ENCODE peak calls at places on chromosomes 12 and 14, in eight cellular contexts. E is lung; K is mammary epithelial cell; D is CD4-positive, alpha-beta memory T cell; H is aorta; S is cardiac muscle cell; A is AG04450; N is upper lobe of right lung. W is an unnamed sample.

GRCh38 chr14:61525293-61526011 is 169.9 kb upstream of the HIF1A start:
- DNase-seq in N (peak; percentile 73), H (peak; percentile 84), S (no peak), E (peak; percentile 69), A (no peak), D (peak; percentile 34), K (peak; percentile 100), W (peak; percentile 53)

GRCh38 chr12:118964988-118965387 is 16.4 kb upstream of the SRRM4 start:
- DNase-seq in K (no peak), H (no peak), A (no peak), D (no peak), N (no peak), E (no peak), S (no peak), W (no peak)

GRCh38 chr12:132546647-132547046 is 56.7 kb downstream of the FBRSL1 start:
- DNase-seq in D (no peak), K (no peak), S (no peak), H (no peak), A (no peak), E (no peak), N (no peak), W (no peak)

GRCh38 chr14:64757601-64758000 is 53.4 kb downstream of the PLEKHG3 start:
- DNase-seq in A (no peak), H (peak; percentile 59), N (no peak), S (no peak), K (no peak), E (no peak), D (no peak), W (no peak)

GRCh38 chr14:71651228-71651627 is 281.0 kb upstream of the RGS6 start:
- DNase-seq in E (no peak), H (no peak), S (no peak), N (no peak), A (peak; percentile 72), D (no peak), K (peak; percentile 72), W (no peak)

GRCh38 chr12:14567311-14568195 is at the start of gene PLBD1:
- DNase-seq in K (peak; percentile 27), S (peak; percentile 46), H (peak; percentile 88), N (peak; percentile 91), D (no peak), A (no peak), E (peak; percentile 82), W (no peak)

GRCh38 chr14:106166650-106167204 is 640.3 kb downstream of the TMEM121 start:
- DNase-seq in N (no peak), A (no peak), E (no peak), D (no peak), S (no peak), K (no peak), H (no peak), W (no peak)

GRCh38 chr14:30015471-30015870 is 87.8 kb upstream of the PRKD1 start:
- DNase-seq in E (no peak), D (no peak), N (no peak), A (no peak), H (no peak), S (no peak), K (no peak), W (no peak)

GRCh38 chr12:121064116-121064515 is 25.1 kb upstream of the OASL start:
- DNase-seq in H (no peak), N (no peak), E (no peak), K (no peak), S (no peak), D (no peak), A (no peak), W (no peak)

GRCh38 chr14:64792231-64792630 is 87.5 kb downstream of the SPTB start:
- DNase-seq in S (no peak), A (no peak), N (peak; percentile 39), H (no peak), E (no peak), D (no peak), K (no peak), W (no peak)

GRCh38 chr12:33529810-33530209 is 90.2 kb upstream of the SYT10 start:
- DNase-seq in A (no peak), D (no peak), K (no peak), S (no peak), E (no peak), N (no peak), H (no peak), W (no peak)

GRCh38 chr12:114912811-114913210 is 228.8 kb upstream of the TBX3 start:
- DNase-seq in A (no peak), E (no peak), K (no peak), H (no peak), N (no peak), D (no peak), S (no peak), W (no peak)

GRCh38 chr12:12439636-12440035 is 82.8 kb downstream of the BORCS5 start:
- DNase-seq in A (no peak), N (no peak), S (no peak), D (peak; percentile 55), H (no peak), K (peak; percentile 95), E (no peak), W (peak; percentile 28)

GRCh38 chr12:100830003-100830795 is 35.6 kb downstream of the ANO4 start:
- DNase-seq in N (no peak), K (no peak), H (no peak), A (no peak), E (no peak), S (no peak), D (no peak), W (no peak)

GRCh38 chr12:25997401-25997973 is 39.0 kb downstream of the RASSF8 start:
- DNase-seq in H (no peak), A (peak; percentile 53), N (no peak), S (no peak), E (no peak), K (peak; percentile 66), D (no peak), W (no peak)

GRCh38 chr14:97113339-97113738 is 316.2 kb downstream of the VRK1 start:
- DNase-seq in A (no peak), K (no peak), E (no peak), S (no peak), N (no peak), D (no peak), H (no peak), W (no peak)

GRCh38 chr14:24920265-24921080 is 129.5 kb downstream of the STXBP6 start:
- DNase-seq in D (no peak), N (no peak), H (no peak), A (no peak), K (no peak), E (no peak), S (no peak), W (no peak)

DNA sequence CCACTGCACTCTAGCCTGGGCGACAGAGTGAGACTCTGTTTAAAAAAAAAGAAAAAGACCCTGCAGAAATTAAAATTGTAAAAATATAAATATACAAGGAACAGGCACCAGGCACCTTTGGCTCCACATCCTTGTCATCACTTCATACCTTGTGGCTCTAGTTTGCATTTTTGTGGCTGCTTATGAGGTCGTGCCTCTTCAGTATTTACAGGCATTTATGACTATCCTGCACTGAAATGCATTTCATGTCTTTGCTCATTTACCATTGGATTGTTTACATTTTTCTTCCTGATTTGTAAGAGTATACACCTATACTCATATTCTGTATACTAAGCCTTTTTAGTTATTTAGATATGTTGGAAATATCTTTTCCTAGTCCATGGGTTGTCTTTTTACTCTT is 20.1 kb downstream of the BICD1 start:
- DNase-seq in E (no peak), A (peak; percentile 76), H (no peak), D (no peak), S (no peak), K (peak; percentile 73), N (no peak), W (no peak)
- H3K27ac ChIP-seq in E (no peak overlapping the region), A (peak overlapping the region; percentile 83), H (no peak overlapping the region), D (no peak overlapping the region), S (no peak overlapping the region), K (no peak overlapping the region), N (no peak overlapping the region), W (no peak overlapping the region)

DNA sequence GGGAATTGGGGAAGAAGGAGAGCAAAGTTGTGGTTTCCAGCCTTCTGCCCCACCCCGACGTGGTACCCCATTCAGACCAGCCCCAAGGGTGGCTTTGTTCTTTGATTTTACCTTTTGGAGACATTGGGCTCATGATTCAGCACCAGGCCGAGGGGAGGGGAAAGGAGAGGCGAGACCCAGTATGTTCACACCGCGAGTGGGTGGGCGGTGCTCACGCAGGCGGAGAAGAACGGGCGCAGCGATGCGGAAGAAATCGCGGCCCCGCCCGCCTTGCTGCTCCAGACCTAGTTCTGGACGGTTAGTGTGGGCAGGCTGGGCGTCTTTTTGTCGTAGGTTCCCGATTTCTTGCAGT is 960 bp downstream of the ATL1 start:
- DNase-seq in N (peak; percentile 93), S (peak; percentile 47), A (peak; percentile 36), K (peak; percentile 84), E (peak; percentile 82), H (peak; percentile 96), D (peak; percentile 13), W (no peak)
- H3K27me3 ChIP-seq in N (no peaks in the 10 kb centered on the region), S (peaks cover 77% of the 10 kb centered on the region), A (no peaks in the 10 kb centered on the region), K (no peaks in the 10 kb centered on the region), E (no peaks in the 10 kb centered on the region), H (no peaks in the 10 kb centered on the region), D (peaks cover 28% of the 10 kb centered on the region), W (peaks cover 32% of the 10 kb centered on the region)

DNA sequence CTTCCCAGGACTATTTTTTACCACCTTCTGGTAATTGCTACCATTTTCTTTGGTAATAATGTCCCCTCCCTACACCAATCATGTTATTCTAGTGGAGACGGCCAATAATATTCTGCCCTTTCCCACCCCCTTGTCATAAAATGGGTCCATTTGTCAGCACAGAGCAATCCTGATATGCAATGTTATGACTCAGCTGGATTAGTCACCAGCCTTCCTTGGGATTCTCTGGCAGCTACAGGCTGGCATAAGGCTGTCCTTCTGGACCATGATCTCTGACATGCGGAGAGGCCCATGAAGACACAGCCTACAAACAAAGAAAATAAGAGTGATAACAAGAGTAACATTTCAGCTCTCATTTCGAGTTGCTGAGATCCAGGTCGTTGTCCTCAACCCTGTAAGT is 222.0 kb upstream of the CPNE8 start:
- DNase-seq in N (no peak), K (peak; percentile 52), E (no peak), H (no peak), D (no peak), A (no peak), S (no peak), W (no peak)
- H3K27ac ChIP-seq in N (no peak overlapping the region), K (no peak overlapping the region), E (no peak overlapping the region), H (no peak overlapping the region), D (no peak overlapping the region), A (no peak overlapping the region), S (no peak overlapping the region), W (no peak overlapping the region)

GRCh38 chr12:54588110-54588831 is at the start of gene PPP1R1A:
- DNase-seq in K (no peak), S (peak; percentile 83), D (no peak), E (no peak), N (peak; percentile 70), A (no peak), H (peak; percentile 81), W (no peak)
- H3K27me3 ChIP-seq in K (peaks cover 21% of the 10 kb centered on the region), S (no peaks in the 10 kb centered on the region), D (peaks cover 24% of the 10 kb centered on the region), E (no peaks in the 10 kb centered on the region), N (peaks cover 49% of the 10 kb centered on the region), A (peaks cover 59% of the 10 kb centered on the region), H (no peaks in the 10 kb centered on the region), W (peaks cover 17% of the 10 kb centered on the region)